ENCODE peak calls at places on chromosomes 11 and 22, in six cellular contexts. B is EL; L is activated T-cell treated with anti-CD3 and anti-CD28 coated beads, Interleukin-2, amount 50 U/mL, for 72 hours; Y is cardiac muscle cell; O is H4; G is BE2C. I is an unnamed sample.

GRCh38 chr11:128235446-128235845 is 351.9 kb downstream of the ETS1 start:
- DNase-seq in B (no peak), L (no peak), Y (no peak), O (no peak), G (no peak), I (no peak)

GRCh38 chr22:48739348-48740085 is 1088.2 kb downstream of the BRD1 start:
- DNase-seq in B (no peak), L (no peak), Y (no peak), O (no peak), G (no peak), I (no peak)

GRCh38 chr11:125514336-125515101 is 18.5 kb upstream of the FEZ1 start:
- DNase-seq in B (peak; percentile 32), L (peak; percentile 65), Y (peak; percentile 94), O (peak; percentile 68), G (no peak), I (no peak)

GRCh38 chr11:64994318-64994717 is 2.5 kb downstream of the BATF2 start:
- DNase-seq in B (no peak), L (no peak), Y (no peak), O (no peak), G (no peak), I (no peak)

GRCh38 chr22:28817919-28818859 is 17.8 kb upstream of the XBP1 start:
- DNase-seq in B (no peak), L (no peak), Y (no peak), O (no peak), G (peak; percentile 41), I (no peak)

GRCh38 chr11:43515090-43515489 is 156.4 kb downstream of the TTC17 start:
- DNase-seq in B (no peak), L (no peak), Y (peak; percentile 7), O (no peak), G (peak; percentile 30), I (no peak)

GRCh38 chr11:33785609-33786008 is 11.3 kb upstream of the FBXO3 start:
- DNase-seq in B (no peak), L (no peak), Y (no peak), O (no peak), G (no peak), I (no peak)

GRCh38 chr22:50008151-50009040 is 4.2 kb downstream of the IL17REL start:
- DNase-seq in B (no peak), L (no peak), Y (no peak), O (no peak), G (peak; percentile 14), I (peak; percentile 32)

GRCh38 chr11:129636926-129637325 is 178.7 kb upstream of the TMEM45B start:
- DNase-seq in B (no peak), L (no peak), Y (no peak), O (no peak), G (no peak), I (no peak)

GRCh38 chr11:75214843-75215242 is 25.7 kb upstream of the TPBGL start:
- DNase-seq in B (no peak), L (no peak), Y (no peak), O (no peak), G (no peak), I (no peak)

GRCh38 chr22:46626911-46627805 is 7.0 kb downstream of the GRAMD4 start:
- DNase-seq in B (no peak), L (no peak), Y (no peak), O (no peak), G (no peak), I (no peak)

GRCh38 chr22:28951969-28952521 is 68.7 kb downstream of the ZNRF3 start:
- DNase-seq in B (no peak), L (no peak), Y (peak; percentile 47), O (no peak), G (no peak), I (no peak)

GRCh38 chr11:78651136-78651775 is 76.6 kb upstream of the NARS2 start:
- DNase-seq in B (no peak), L (no peak), Y (no peak), O (no peak), G (no peak), I (no peak)

GRCh38 chr11:46658259-46658658 is 40.9 kb downstream of the ATG13 start:
- DNase-seq in B (peak; percentile 34), L (no peak), Y (peak; percentile 92), O (peak; percentile 35), G (no peak), I (no peak)

GRCh38 chr11:128421577-128421976 is 165.8 kb downstream of the ETS1 start:
- DNase-seq in B (peak; percentile 73), L (peak; percentile 12), Y (peak; percentile 77), O (no peak), G (peak; percentile 47), I (no peak)

GRCh38 chr11:21323617-21324016 is 654.2 kb downstream of the NELL1 start:
- DNase-seq in B (no peak), L (no peak), Y (no peak), O (no peak), G (no peak), I (no peak)

GRCh38 chr11:30210357-30210756 is 20.5 kb upstream of the FSHB start:
- DNase-seq in B (no peak), L (no peak), Y (no peak), O (no peak), G (no peak), I (no peak)

GRCh38 chr11:65471410-65471762 is 27.5 kb upstream of the MALAT1 start:
- DNase-seq in B (peak; percentile 83), L (peak; percentile 36), Y (peak; percentile 87), O (peak; percentile 59), G (peak; percentile 51), I (no peak)

GRCh38 chr22:27216444-27216843 is 559.1 kb downstream of the MIAT start:
- DNase-seq in B (no peak), L (no peak), Y (no peak), O (no peak), G (no peak), I (no peak)

GRCh38 chr11:62169448-62169847 is 20.6 kb upstream of the SCGB1D1 start:
- DNase-seq in B (no peak), L (no peak), Y (no peak), O (no peak), G (no peak), I (no peak)

GRCh38 chr11:134126197-134126822 is 57.4 kb downstream of the JAM3 start:
- DNase-seq in B (peak; percentile 91), L (no peak), Y (peak; percentile 52), O (peak; percentile 97), G (peak; percentile 50), I (no peak)

GRCh38 chr11:108199446-108200321 is 22.8 kb downstream of the NPAT start:
- DNase-seq in B (peak; percentile 46), L (peak; percentile 75), Y (peak; percentile 82), O (peak; percentile 22), G (no peak), I (no peak)

GRCh38 chr11:119205080-119205479 is 1.1 kb upstream of the CBL start:
- DNase-seq in B (no peak), L (no peak), Y (no peak), O (no peak), G (no peak), I (no peak)

GRCh38 chr22:47286590-47286989 is 524.1 kb downstream of the TBC1D22A start:
- DNase-seq in B (no peak), L (no peak), Y (no peak), O (no peak), G (no peak), I (no peak)

GRCh38 chr11:116473236-116473769 is 299.5 kb downstream of the BUD13 start:
- DNase-seq in B (no peak), L (no peak), Y (no peak), O (no peak), G (no peak), I (no peak)

GRCh38 chr11:132111781-132112380 is 741.5 kb downstream of the NTM start:
- DNase-seq in B (peak; percentile 77), L (no peak), Y (peak; percentile 92), O (no peak), G (no peak), I (no peak)

GRCh38 chr11:61384271-61385242 is 7.8 kb upstream of the TMEM216 start:
- DNase-seq in B (peak; percentile 26), L (no peak), Y (peak; percentile 68), O (no peak), G (peak; percentile 19), I (no peak)

GRCh38 chr11:132904566-132904965 is 627.7 kb downstream of the OPCML start:
- DNase-seq in B (no peak), L (no peak), Y (no peak), O (no peak), G (no peak), I (no peak)

GRCh38 chr22:30426395-30427353 is 1.1 kb downstream of the MTFP1 start:
- DNase-seq in B (peak; percentile 80), L (peak; percentile 87), Y (peak; percentile 78), O (peak; percentile 86), G (peak; percentile 85), I (peak; percentile 51)

GRCh38 chr11:108364159-108364558 is 103.2 kb downstream of the C11orf65 start:
- DNase-seq in B (peak; percentile 60), L (no peak), Y (no peak), O (no peak), G (no peak), I (no peak)

GRCh38 chr11:73372371-73372993 is 3.7 kb upstream of the RELT start:
- DNase-seq in B (peak; percentile 46), L (no peak), Y (no peak), O (no peak), G (no peak), I (no peak)

GRCh38 chr22:43742551-43742950 is 69.6 kb downstream of the EFCAB6 start:
- DNase-seq in B (no peak), L (no peak), Y (no peak), O (no peak), G (no peak), I (no peak)

GRCh38 chr11:75867778-75868374 is 52.9 kb downstream of the UVRAG start:
- DNase-seq in B (peak; percentile 47), L (peak; percentile 49), Y (peak; percentile 70), O (peak; percentile 29), G (peak; percentile 55), I (peak; percentile 39)

GRCh38 chr11:19200410-19201201 is 1.2 kb downstream of the CSRP3 start:
- DNase-seq in B (peak; percentile 64), L (no peak), Y (peak; percentile 83), O (peak; percentile 71), G (no peak), I (no peak)

GRCh38 chr11:117020287-117020686 is 77.9 kb downstream of the SIK3 start:
- DNase-seq in B (no peak), L (no peak), Y (no peak), O (no peak), G (no peak), I (no peak)

GRCh38 chr11:1762537-1763302 is 1.0 kb downstream of the CTSD start:
- DNase-seq in B (peak; percentile 10), L (no peak), Y (peak; percentile 56), O (peak; percentile 66), G (no peak), I (no peak)

GRCh38 chr22:48605125-48605524 is 1222.5 kb downstream of the BRD1 start:
- DNase-seq in B (no peak), L (no peak), Y (no peak), O (no peak), G (no peak), I (no peak)